ENCODE peak calls at places on chromosomes 13 and 19, in seven cellular contexts. G is stomach, K is HepG2, V is breast epithelium, N is vagina, M is K562, X is transverse colon. I is an unnamed sample.

GRCh38 chr19:15294591-15294990 is 37.7 kb downstream of the BRD4 start:
- DNase-seq in N (no peak), V (no peak), M (no peak), G (no peak), K (no peak), X (no peak), I (no peak)

GRCh38 chr13:109026266-109026665 is 396.9 kb downstream of the MYO16 start:
- DNase-seq in M (no peak), V (no peak), N (no peak), G (no peak), X (no peak), K (no peak), I (no peak)

GRCh38 chr19:14472202-14472961 is 2.8 kb downstream of the PTGER1 start:
- DNase-seq in V (no peak), N (no peak), X (peak), M (peak), G (peak), K (no peak), I (no peak)

GRCh38 chr13:46463719-46464118 is 76.7 kb upstream of the RUBCNL start:
- DNase-seq in M (no peak), V (no peak), X (no peak), N (no peak), K (no peak), G (no peak), I (no peak)

GRCh38 chr13:73138276-73138950 is 79.6 kb downstream of the KLF5 start:
- DNase-seq in X (no peak), M (no peak), G (peak), K (peak), V (no peak), N (no peak), I (no peak)

GRCh38 chr19:15110418-15110815 is 3.2 kb downstream of the SYDE1 start:
- DNase-seq in G (no peak), N (no peak), V (no peak), X (no peak), M (no peak), K (no peak), I (no peak)

GRCh38 chr19:17406887-17407196 is 1.4 kb upstream of the BST2 start:
- DNase-seq in V (no peak), X (no peak), M (no peak), K (no peak), G (no peak), N (no peak), I (no peak)

GRCh38 chr19:38250428-38250820 is 5.8 kb downstream of the PPP1R14A start:
- DNase-seq in V (no peak), K (no peak), G (no peak), X (no peak), M (no peak), N (no peak), I (no peak)

GRCh38 chr19:29303707-29304090 is 90.7 kb upstream of the UQCRFS1 start:
- DNase-seq in X (no peak), K (no peak), V (no peak), G (no peak), M (no peak), N (no peak), I (no peak)

GRCh38 chr19:17455711-17456123 is 5.0 kb downstream of the NXNL1 start:
- DNase-seq in G (peak), M (no peak), N (no peak), V (no peak), K (no peak), X (no peak), I (no peak)

GRCh38 chr13:22735381-22735995 is 445.3 kb upstream of the SGCG start:
- DNase-seq in M (no peak), K (no peak), X (no peak), N (no peak), V (no peak), G (no peak), I (no peak)

GRCh38 chr13:51325837-51326236 is 13.7 kb upstream of the SERPINE3 start:
- DNase-seq in K (no peak), X (no peak), V (no peak), M (no peak), N (no peak), G (no peak), I (no peak)

GRCh38 chr13:33341861-33342452 is 56.4 kb upstream of the STARD13 start:
- DNase-seq in N (no peak), V (no peak), G (no peak), X (no peak), K (no peak), M (no peak), I (no peak)

GRCh38 chr19:55986487-55986886 is at the start of gene NLRP5:
- DNase-seq in G (no peak), X (no peak), M (no peak), V (no peak), N (no peak), K (no peak), I (no peak)

GRCh38 chr19:51735759-51736449 is 12.1 kb upstream of the HAS1 start:
- DNase-seq in X (peak), V (peak), N (no peak), M (no peak), K (no peak), G (peak), I (no peak)

GRCh38 chr19:662962-663681 is at the start of gene RNF126:
- DNase-seq in X (peak), G (peak), V (peak), M (peak), K (peak), N (no peak), I (no peak)

GRCh38 chr19:51546650-51547396 is 15.4 kb upstream of the SIGLEC6 start:
- DNase-seq in K (no peak), N (no peak), M (peak), V (no peak), X (no peak), G (no peak), I (no peak)

GRCh38 chr19:23957660-23958281 is 43.1 kb downstream of the ZNF726 start:
- DNase-seq in X (peak), M (no peak), G (no peak), N (no peak), V (no peak), K (no peak), I (no peak)

GRCh38 chr19:6252066-6252465 is 27.7 kb downstream of the MLLT1 start:
- DNase-seq in G (no peak), X (no peak), V (no peak), M (no peak), K (no peak), N (no peak), I (no peak)

GRCh38 chr13:21231426-21231945 is 55.0 kb downstream of the MRPL57 start:
- DNase-seq in K (no peak), M (no peak), V (no peak), G (no peak), N (no peak), X (no peak), I (no peak)

GRCh38 chr19:583198-583967 is 6.3 kb upstream of the HCN2 start:
- DNase-seq in N (no peak), G (no peak), X (no peak), K (no peak), M (no peak), V (no peak), I (no peak)

GRCh38 chr19:33302974-33303790 is 848 bp upstream of the CEBPA start:
- DNase-seq in M (no peak), V (peak), X (peak), G (peak), K (no peak), N (peak), I (no peak)

GRCh38 chr13:113981201-113981605 is 7.3 kb upstream of the C13orf46 start:
- DNase-seq in N (no peak), V (peak), M (no peak), G (peak), X (peak), K (no peak), I (no peak)

GRCh38 chr13:111947026-111947810 is 119.7 kb upstream of the SOX1 start:
- DNase-seq in M (no peak), K (no peak), X (no peak), G (peak), V (no peak), N (peak), I (no peak)

GRCh38 chr19:11008111-11008510 is 47.3 kb downstream of the SMARCA4 start:
- DNase-seq in G (no peak), M (no peak), K (no peak), N (no peak), X (no peak), V (no peak), I (no peak)

GRCh38 chr19:917323-918151 is at the start of gene KISS1R:
- DNase-seq in K (peak), G (peak), X (no peak), M (peak), N (no peak), V (no peak), I (no peak)

GRCh38 chr19:13784731-13785452 is 10.4 kb upstream of the ZSWIM4 start:
- DNase-seq in X (peak), N (no peak), G (peak), V (peak), K (peak), M (peak), I (no peak)

GRCh38 chr19:3360494-3361383 is 5.6 kb upstream of the NFIC start:
- DNase-seq in N (peak), V (peak), G (peak), K (no peak), M (peak), X (peak), I (no peak)

GRCh38 chr19:16659464-16659831 is 496 bp downstream of the SMIM7 start:
- DNase-seq in G (peak), X (no peak), N (no peak), K (no peak), M (no peak), V (peak), I (no peak)

GRCh38 chr19:18435185-18435841 is 2.6 kb downstream of the ISYNA1 start:
- DNase-seq in X (no peak), V (no peak), G (no peak), K (no peak), N (no peak), M (no peak), I (no peak)

GRCh38 chr13:25180795-25181537 is 8.9 kb upstream of the AMER2 start:
- DNase-seq in M (no peak), G (no peak), N (no peak), V (no peak), X (no peak), K (no peak), I (peak)

GRCh38 chr13:66222926-66223325 is 1007.2 kb downstream of the PCDH9 start:
- DNase-seq in G (no peak), N (no peak), V (no peak), M (no peak), K (no peak), X (no peak), I (no peak)

GRCh38 chr13:44439615-44440014 is 66.0 kb downstream of the SERP2 start:
- DNase-seq in N (no peak), K (no peak), V (no peak), X (no peak), M (no peak), G (no peak), I (no peak)
- TF ChIP-seq POLR2AphosphoS5 in N (no peak), K (no peak), V (no peak), X (no peak), M (no peak), G (no peak), I (no peak)

DNA sequence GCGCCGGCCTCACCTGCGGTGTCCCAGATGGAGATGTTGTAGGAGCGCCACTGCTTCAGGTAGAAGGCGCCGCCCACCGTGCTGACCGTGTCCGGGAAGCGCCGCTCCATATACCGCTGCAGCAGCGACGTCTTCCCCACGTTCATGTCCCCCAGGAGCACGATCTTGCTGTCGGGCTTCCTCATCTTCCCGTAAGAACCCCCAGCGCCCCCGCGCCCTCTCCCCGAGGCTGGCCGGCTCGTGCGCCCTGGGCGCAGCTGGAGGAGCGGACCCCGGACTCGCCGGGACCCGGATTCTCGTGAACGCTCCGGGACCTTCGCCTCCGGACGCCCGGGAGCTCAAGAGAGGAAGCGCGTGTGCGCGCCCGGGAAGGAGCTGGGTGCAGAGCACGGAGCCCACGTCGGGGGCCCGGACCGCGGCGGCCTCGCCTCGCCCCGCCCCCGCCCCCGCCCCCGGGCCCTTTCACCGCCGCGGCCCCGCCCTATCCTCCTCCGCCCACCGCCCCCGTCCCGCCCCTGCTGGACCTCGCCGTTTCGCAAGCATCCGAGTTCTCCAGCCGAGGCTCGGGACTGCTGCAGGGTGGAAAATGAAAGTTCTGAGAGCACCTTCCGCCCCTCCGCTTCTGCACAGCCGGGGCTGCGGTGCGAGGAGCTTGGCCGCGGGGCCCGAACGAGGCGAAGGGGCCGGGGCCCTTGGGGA is at the start of gene RAB20:
- DNase-seq in X (peak), G (peak), M (peak), N (no peak), K (peak), V (peak), I (no peak)
- TF ChIP-seq POLR2A in X (peak), G (no peak), M (peak), N (no peak), K (peak), V (no peak), I (peak)

GRCh38 chr13:44142540-44142867 is 231.1 kb upstream of the SERP2 start:
- DNase-seq in G (no peak), X (no peak), N (no peak), K (no peak), M (no peak), V (no peak), I (no peak)
- TF ChIP-seq POLR2AphosphoS5 in G (no peak), X (no peak), N (no peak), K (no peak), M (no peak), V (no peak), I (no peak)

GRCh38 chr13:45412274-45413049 is 5.7 kb downstream of the SLC25A30 start:
- DNase-seq in M (no peak), X (no peak), G (no peak), N (peak), K (no peak), V (no peak), I (no peak)

GRCh38 chr13:45409993-45410392 is 8.2 kb downstream of the SLC25A30 start:
- DNase-seq in M (no peak), X (no peak), V (no peak), G (no peak), N (peak), K (no peak), I (no peak)

GRCh38 chr13:45411226-45411625 is 6.9 kb downstream of the SLC25A30 start:
- DNase-seq in X (no peak), V (no peak), M (no peak), G (no peak), N (no peak), K (no peak), I (no peak)

GRCh38 chr13:45410466-45410865 is 7.7 kb downstream of the SLC25A30 start:
- DNase-seq in V (no peak), K (no peak), G (no peak), M (no peak), X (no peak), N (peak), I (no peak)

DNA sequence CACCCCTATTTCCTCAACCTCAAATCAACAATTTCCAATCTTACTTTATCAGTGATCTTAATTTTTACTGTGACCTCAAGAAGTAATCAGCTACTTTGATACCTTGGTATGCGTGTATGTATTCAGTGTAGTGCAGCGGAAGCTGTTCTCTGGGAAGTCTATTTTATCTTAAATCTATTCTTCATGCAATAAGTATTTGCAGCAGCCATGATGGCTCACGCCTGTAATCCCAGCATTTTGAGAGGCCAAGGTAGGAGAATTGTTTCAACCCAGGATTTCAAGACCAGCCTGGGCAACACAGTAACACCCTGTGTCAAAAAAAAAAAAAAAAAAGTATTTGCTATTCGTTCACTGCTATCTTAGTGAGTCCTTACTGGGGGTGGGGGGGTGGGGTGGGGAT is 6.5 kb downstream of the SLC25A30 start:
- DNase-seq in V (no peak), M (no peak), X (no peak), N (peak), K (no peak), G (no peak), I (no peak)
- TF ChIP-seq POLR2A in V (no peak), M (no peak), X (no peak), N (no peak), K (no peak), G (no peak), I (no peak)

GRCh38 chr19:32101206-32101605 is 244.2 kb upstream of the ZNF507 start:
- DNase-seq in K (no peak), M (no peak), X (no peak), N (no peak), V (no peak), G (no peak), I (no peak)

GRCh38 chr19:32098953-32099352 is 246.5 kb upstream of the ZNF507 start:
- DNase-seq in V (no peak), N (no peak), X (no peak), G (no peak), K (no peak), M (no peak), I (no peak)

GRCh38 chr19:32104465-32105235 is 240.8 kb upstream of the ZNF507 start:
- DNase-seq in M (no peak), K (no peak), X (peak), G (no peak), V (no peak), N (no peak), I (no peak)
- TF ChIP-seq POLR2AphosphoS5 in M (no peak), K (no peak), X (no peak), G (no peak), V (no peak), N (no peak), I (no peak)

DNA sequence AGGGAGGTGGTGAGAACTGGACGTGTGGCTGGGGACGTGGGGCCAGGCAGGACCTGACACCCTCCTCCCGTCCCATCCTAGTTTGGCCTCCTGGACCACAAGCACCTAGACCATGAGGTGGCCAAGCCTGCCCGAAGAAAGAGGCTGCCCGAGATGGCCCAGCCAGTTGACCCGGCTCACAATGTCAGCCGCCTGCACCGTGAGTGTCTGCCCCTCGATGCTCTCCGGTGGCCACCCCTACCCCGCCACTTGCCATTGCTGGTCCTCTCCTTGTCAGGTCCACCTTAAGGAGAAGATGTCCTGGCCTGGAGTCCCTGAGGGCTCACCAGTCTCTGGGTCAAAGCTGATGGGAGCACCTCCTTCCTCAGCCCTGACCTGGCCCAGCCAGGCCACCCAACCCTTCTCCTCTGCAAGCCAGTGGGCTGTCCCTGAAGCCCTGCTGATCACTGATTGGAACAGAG is 2.2 kb downstream of the ANGPTL4 start:
- DNase-seq in M (peak), G (no peak), N (no peak), V (no peak), X (no peak), K (no peak), I (no peak)
- TF ChIP-seq POLR2A in M (no peak), G (no peak), N (no peak), V (no peak), X (no peak), K (no peak), I (no peak)

GRCh38 chr19:46346821-46347571 is at the start of gene PPP5C:
- DNase-seq in G (peak), K (peak), V (peak), X (peak), N (no peak), M (peak), I (peak)
- TF ChIP-seq POLR2AphosphoS5 in G (peak), K (peak), V (peak), X (peak), N (peak), M (peak), I (peak)

I was measured in GM12878.